ENCODE peak calls at places on chromosomes 16 and 17, in six cellular contexts. L is colonic mucosa, X is GM23248, G is H1, Q is IMR-90, I is NT2/D1. C is an unnamed sample.

GRCh38 chr17:61465550-61466237 is 13.5 kb downstream of the TBX4 start:
- DNase-seq in L (no peak), X (no peak), G (no peak), Q (no peak), I (no peak), C (peak)

GRCh38 chr17:80034977-80035686 is 540 bp downstream of the TBC1D16 start:
- DNase-seq in L (peak), X (peak), G (no peak), Q (peak), I (no peak), C (peak)

GRCh38 chr16:67249178-67249759 is 490 bp downstream of the SLC9A5 start:
- DNase-seq in L (no peak), X (peak), G (no peak), Q (no peak), I (no peak), C (no peak)

GRCh38 chr16:54052271-54052670 is 234.3 kb downstream of the IRX3 start:
- DNase-seq in L (no peak), X (no peak), G (no peak), Q (no peak), I (no peak), C (no peak)

GRCh38 chr17:44331249-44331760 is 6.7 kb upstream of the SLC25A39 start:
- DNase-seq in L (peak), X (peak), G (no peak), Q (peak), I (no peak), C (peak)

GRCh38 chr17:74314877-74315276 is 11.1 kb upstream of the KIF19 start:
- DNase-seq in L (no peak), X (no peak), G (no peak), Q (no peak), I (no peak), C (no peak)

GRCh38 chr16:1167276-1168107 is 14.6 kb downstream of the CACNA1H start:
- DNase-seq in L (no peak), X (no peak), G (no peak), Q (no peak), I (no peak), C (no peak)

GRCh38 chr17:73017653-73018052 is 74.8 kb downstream of the SLC39A11 start:
- DNase-seq in L (no peak), X (peak), G (no peak), Q (peak), I (no peak), C (no peak)

GRCh38 chr16:80007216-80007615 is 406.7 kb upstream of the MAF start:
- DNase-seq in L (no peak), X (no peak), G (no peak), Q (no peak), I (no peak), C (no peak)

GRCh38 chr17:34727601-34728000 is 148.2 kb downstream of the TMEM132E start:
- DNase-seq in L (no peak), X (no peak), G (no peak), Q (no peak), I (no peak), C (peak)

GRCh38 chr17:14101976-14102375 is 32.7 kb downstream of the COX10 start:
- DNase-seq in L (no peak), X (no peak), G (no peak), Q (no peak), I (no peak), C (no peak)

GRCh38 chr17:44881145-44881544 is 18.1 kb downstream of the EFTUD2 start:
- DNase-seq in L (no peak), X (no peak), G (no peak), Q (no peak), I (no peak), C (no peak)

GRCh38 chr17:52138350-52138749 is 20.2 kb downstream of the CA10 start:
- DNase-seq in L (no peak), X (no peak), G (no peak), Q (no peak), I (no peak), C (no peak)

GRCh38 chr17:73942668-73943415 is 260.6 kb upstream of the RPL38 start:
- DNase-seq in L (no peak), X (no peak), G (no peak), Q (no peak), I (no peak), C (peak)

GRCh38 chr16:81189100-81189664 is 49.3 kb upstream of the BCO1 start:
- DNase-seq in L (peak), X (peak), G (no peak), Q (peak), I (no peak), C (no peak)

GRCh38 chr16:57771141-57771785 is 31.0 kb downstream of the KIFC3 start:
- DNase-seq in L (no peak), X (no peak), G (no peak), Q (no peak), I (no peak), C (no peak)

GRCh38 chr17:17186551-17187505 is 19.3 kb downstream of the PLD6 start:
- DNase-seq in L (no peak), X (no peak), G (no peak), Q (no peak), I (no peak), C (peak)

GRCh38 chr16:30927789-30928378 is 4.5 kb downstream of the FBXL19 start:
- DNase-seq in L (peak), X (peak), G (peak), Q (peak), I (peak), C (peak)

GRCh38 chr16:75376475-75376907 is 56.8 kb downstream of the CFDP1 start:
- DNase-seq in L (no peak), X (no peak), G (no peak), Q (no peak), I (no peak), C (peak)

GRCh38 chr17:16975744-16976625 is 4.1 kb upstream of the TNFRSF13B start:
- DNase-seq in L (no peak), X (peak), G (no peak), Q (no peak), I (no peak), C (peak)

GRCh38 chr16:10949424-10949970 is 5.1 kb downstream of the CLEC16A start:
- DNase-seq in L (no peak), X (peak), G (peak), Q (no peak), I (peak), C (peak)

GRCh38 chr17:76481091-76481655 is 13.8 kb downstream of the AANAT start:
- DNase-seq in L (no peak), X (no peak), G (no peak), Q (no peak), I (no peak), C (no peak)
- H3K9ac ChIP-seq in L (no peak), X (no peak), G (no peak), Q (no peak), I (no peak), C (no peak)

DNA sequence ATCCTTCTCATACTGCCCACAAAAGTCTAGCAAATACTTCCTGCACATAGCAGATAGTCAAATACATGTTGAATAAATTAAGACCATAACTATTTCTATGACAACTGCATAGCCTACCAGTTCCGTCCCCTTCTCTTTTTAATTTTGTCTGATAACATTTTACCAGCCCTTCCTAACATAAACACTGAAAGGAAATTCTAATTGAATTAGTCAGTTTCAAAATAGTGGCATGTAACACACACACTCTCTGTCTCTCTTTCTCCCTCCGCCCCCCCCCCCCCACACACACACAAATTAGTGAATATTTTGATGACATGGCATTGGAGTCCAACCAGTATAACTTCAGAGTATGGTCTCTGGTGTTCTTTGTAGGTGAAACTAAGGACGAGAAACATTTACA is 41.8 kb downstream of the TNRC6C start:
- DNase-seq in L (no peak), X (peak), G (no peak), Q (peak), I (no peak), C (no peak)
- H3K9ac ChIP-seq in L (no peak), X (no peak), G (no peak), Q (no peak), I (no peak), C (no peak)

GRCh38 chr17:76670708-76671122 is 27.2 kb upstream of the ST6GALNAC1 start:
- DNase-seq in L (no peak), X (no peak), G (no peak), Q (no peak), I (no peak), C (no peak)
- H3K9ac ChIP-seq in L (peak), X (no peak), G (no peak), Q (peak), I (peak), C (no peak)

DNA sequence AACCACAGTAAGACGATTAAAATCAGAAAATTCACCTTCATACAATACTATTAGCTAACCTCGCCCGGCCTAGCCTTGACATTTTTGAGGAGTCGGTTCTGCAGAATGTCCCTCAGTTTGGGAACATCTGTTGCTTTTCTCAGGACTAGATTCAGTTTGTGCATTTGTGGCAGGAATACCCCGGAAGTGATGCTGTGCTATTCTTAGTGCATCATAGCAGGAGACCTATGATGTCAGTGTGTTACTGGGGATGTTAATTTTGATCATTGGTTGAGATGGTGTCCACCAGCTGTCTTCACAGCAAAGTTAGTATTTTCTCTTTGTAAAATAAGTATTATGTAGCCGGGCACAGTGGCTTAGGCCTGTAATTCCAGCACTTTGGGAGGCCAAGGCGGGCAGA is 21.5 kb upstream of the HELZ start:
- DNase-seq in L (no peak), X (no peak), G (no peak), Q (no peak), I (no peak), C (no peak)
- H3K9ac ChIP-seq in L (no peak), X (no peak), G (no peak), Q (no peak), I (no peak), C (no peak)

GRCh38 chr17:81256616-81257015 is 17.5 kb downstream of the NDUFAF8 start:
- DNase-seq in L (no peak), X (peak), G (no peak), Q (peak), I (no peak), C (no peak)

GRCh38 chr17:81252336-81253329 is 13.5 kb downstream of the NDUFAF8 start:
- DNase-seq in L (no peak), X (no peak), G (no peak), Q (no peak), I (no peak), C (no peak)

GRCh38 chr17:81257533-81257932 is 18.4 kb downstream of the NDUFAF8 start:
- DNase-seq in L (no peak), X (no peak), G (no peak), Q (no peak), I (no peak), C (no peak)

GRCh38 chr17:81253358-81254131 is 14.4 kb downstream of the NDUFAF8 start:
- DNase-seq in L (peak), X (peak), G (no peak), Q (peak), I (no peak), C (peak)

DNA sequence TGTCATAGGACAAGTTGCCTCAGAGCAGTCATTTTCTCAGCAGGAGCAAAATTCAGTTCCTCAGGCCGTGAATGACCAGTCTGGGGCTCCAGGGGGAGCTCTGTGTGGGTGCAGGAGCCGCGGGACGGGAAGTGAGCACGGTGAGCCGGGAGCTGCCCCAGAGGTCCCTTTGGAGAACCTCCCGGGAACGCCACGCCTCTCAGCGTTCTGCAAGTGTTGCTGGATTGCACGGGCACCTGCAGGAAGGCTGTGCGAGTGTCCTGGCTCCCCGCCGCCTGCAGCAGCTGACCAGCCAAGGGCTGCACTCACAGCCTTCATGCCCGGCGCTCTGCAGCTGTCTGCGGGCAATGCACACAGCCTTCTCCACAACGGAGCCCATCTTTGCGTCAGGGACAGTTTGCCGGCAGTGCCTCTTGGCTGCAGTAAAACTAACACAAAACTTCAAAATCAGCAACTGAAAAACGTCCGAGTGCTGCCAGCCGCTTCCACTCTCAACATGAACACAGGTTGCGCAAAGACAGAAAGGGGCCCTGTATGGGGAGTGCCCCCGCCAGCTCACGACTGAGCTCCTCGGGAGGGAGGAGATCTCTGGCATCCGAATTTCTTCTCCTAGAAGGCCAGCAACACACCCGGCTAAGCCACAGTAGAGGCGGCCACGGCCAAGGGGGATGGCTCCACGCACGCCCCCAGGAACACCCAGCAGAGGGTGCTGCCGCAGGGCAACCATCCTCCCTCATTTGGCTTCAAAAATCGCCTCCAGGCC is 16.0 kb downstream of the NDUFAF8 start:
- DNase-seq in L (peak), X (peak), G (peak), Q (peak), I (no peak), C (peak)
- H3K9ac ChIP-seq in L (no peak), X (peak), G (no peak), Q (no peak), I (no peak), C (no peak)

GRCh38 chr16:87388818-87389134 is 3.4 kb upstream of the MAP1LC3B start:
- DNase-seq in L (no peak), X (no peak), G (no peak), Q (no peak), I (no peak), C (no peak)
- H3K9ac ChIP-seq in L (no peak), X (peak), G (no peak), Q (no peak), I (peak), C (peak)

GRCh38 chr16:70699696-70700095 is 13.8 kb upstream of the MTSS2 start:
- DNase-seq in L (no peak), X (no peak), G (no peak), Q (no peak), I (no peak), C (no peak)
- H3K9ac ChIP-seq in L (no peak), X (no peak), G (no peak), Q (no peak), I (peak), C (no peak)